ENCODE peak calls at places on chromosome 10, in nine cellular contexts. One of them, this sample, is unnamed.
A peak's percentile ranks its signal among the peaks of the same experiment; 100 is the strongest.

GRCh38 chr10:112250555-112250954 is 32.6 kb upstream of the TECTB start:
- DNase-seq in A172: peak; percentile 89
- DNase-seq in RCC 7860: peak; percentile 42
- DNase-seq in NCI-H1436: no peak
- DNase-seq in GM12892: no peak
- DNase-seq in neuronal stem cell: no peak
- DNase-seq in activated CD4-positive, alpha-beta T cell treated with anti-CD3 and anti-CD28 coated beads for 48 hours: no peak
- DNase-seq in Right ventricle myocardium superior: no peak
- DNase-seq in germinal center: no peak
- DNase-seq in this sample: peak; percentile 85

GRCh38 chr10:88232978-88233537 is 350.1 kb downstream of the RNLS start:
- DNase-seq in RCC 7860: no peak
- DNase-seq in Right ventricle myocardium superior: no peak
- DNase-seq in germinal center: no peak
- DNase-seq in neuronal stem cell: peak; percentile 45
- DNase-seq in NCI-H1436: no peak
- DNase-seq in activated CD4-positive, alpha-beta T cell treated with anti-CD3 and anti-CD28 coated beads for 48 hours: no peak
- DNase-seq in GM12892: no peak
- DNase-seq in A172: no peak
- DNase-seq in this sample: no peak

GRCh38 chr10:70354566-70355233 is 27.7 kb downstream of the LRRC20 start:
- DNase-seq in NCI-H1436: no peak
- DNase-seq in neuronal stem cell: no peak
- DNase-seq in Right ventricle myocardium superior: no peak
- DNase-seq in germinal center: no peak
- DNase-seq in GM12892: no peak
- DNase-seq in A172: no peak
- DNase-seq in activated CD4-positive, alpha-beta T cell treated with anti-CD3 and anti-CD28 coated beads for 48 hours: no peak
- DNase-seq in RCC 7860: no peak
- DNase-seq in this sample: no peak

GRCh38 chr10:129936266-129936922 is 27.7 kb downstream of the EBF3 start:
- DNase-seq in GM12892: no peak
- DNase-seq in A172: no peak
- DNase-seq in Right ventricle myocardium superior: peak; percentile 24
- DNase-seq in NCI-H1436: no peak
- DNase-seq in neuronal stem cell: no peak
- DNase-seq in RCC 7860: no peak
- DNase-seq in germinal center: no peak
- DNase-seq in activated CD4-positive, alpha-beta T cell treated with anti-CD3 and anti-CD28 coated beads for 48 hours: no peak
- DNase-seq in this sample: no peak

GRCh38 chr10:17951868-17952371 is at the start of gene SLC39A12:
- DNase-seq in A172: peak; percentile 42
- DNase-seq in germinal center: no peak
- DNase-seq in Right ventricle myocardium superior: no peak
- DNase-seq in activated CD4-positive, alpha-beta T cell treated with anti-CD3 and anti-CD28 coated beads for 48 hours: no peak
- DNase-seq in GM12892: no peak
- DNase-seq in RCC 7860: peak; percentile 59
- DNase-seq in neuronal stem cell: no peak
- DNase-seq in NCI-H1436: no peak
- DNase-seq in this sample: peak; percentile 48

GRCh38 chr10:86413046-86413728 is 46.6 kb upstream of the GRID1 start:
- DNase-seq in RCC 7860: peak; percentile 68
- DNase-seq in NCI-H1436: no peak
- DNase-seq in neuronal stem cell: no peak
- DNase-seq in A172: peak; percentile 51
- DNase-seq in Right ventricle myocardium superior: no peak
- DNase-seq in activated CD4-positive, alpha-beta T cell treated with anti-CD3 and anti-CD28 coated beads for 48 hours: no peak
- DNase-seq in germinal center: peak; percentile 78
- DNase-seq in GM12892: peak; percentile 37
- DNase-seq in this sample: no peak

GRCh38 chr10:124403548-124403947 is 15.2 kb downstream of the OAT start:
- DNase-seq in neuronal stem cell: peak; percentile 73
- DNase-seq in germinal center: peak; percentile 75
- DNase-seq in RCC 7860: peak; percentile 61
- DNase-seq in NCI-H1436: peak; percentile 93
- DNase-seq in Right ventricle myocardium superior: no peak
- DNase-seq in activated CD4-positive, alpha-beta T cell treated with anti-CD3 and anti-CD28 coated beads for 48 hours: peak; percentile 16
- DNase-seq in A172: peak; percentile 75
- DNase-seq in GM12892: no peak
- DNase-seq in this sample: peak; percentile 79

GRCh38 chr10:80554050-80554449 is 16.3 kb downstream of the SH2D4B start:
- DNase-seq in germinal center: no peak
- DNase-seq in RCC 7860: no peak
- DNase-seq in NCI-H1436: no peak
- DNase-seq in Right ventricle myocardium superior: no peak
- DNase-seq in GM12892: no peak
- DNase-seq in activated CD4-positive, alpha-beta T cell treated with anti-CD3 and anti-CD28 coated beads for 48 hours: no peak
- DNase-seq in neuronal stem cell: no peak
- DNase-seq in A172: no peak
- DNase-seq in this sample: no peak

GRCh38 chr10:119305860-119306513 is 98.6 kb downstream of the GRK5 start:
- DNase-seq in GM12892: peak; percentile 58
- DNase-seq in Right ventricle myocardium superior: peak; percentile 47
- DNase-seq in NCI-H1436: peak; percentile 17
- DNase-seq in RCC 7860: peak; percentile 100
- DNase-seq in neuronal stem cell: no peak
- DNase-seq in A172: peak; percentile 100
- DNase-seq in germinal center: peak; percentile 81
- DNase-seq in activated CD4-positive, alpha-beta T cell treated with anti-CD3 and anti-CD28 coated beads for 48 hours: peak; percentile 90
- DNase-seq in this sample: peak; percentile 99

GRCh38 chr10:11687357-11687771 is 54.8 kb upstream of the ECHDC3 start:
- DNase-seq in GM12892: no peak
- DNase-seq in neuronal stem cell: no peak
- DNase-seq in A172: no peak
- DNase-seq in germinal center: no peak
- DNase-seq in activated CD4-positive, alpha-beta T cell treated with anti-CD3 and anti-CD28 coated beads for 48 hours: no peak
- DNase-seq in RCC 7860: peak; percentile 21
- DNase-seq in NCI-H1436: no peak
- DNase-seq in Right ventricle myocardium superior: no peak
- DNase-seq in this sample: no peak

GRCh38 chr10:100996678-100997363 is 2.8 kb upstream of the LZTS2 start:
- DNase-seq in A172: no peak
- DNase-seq in RCC 7860: no peak
- DNase-seq in Right ventricle myocardium superior: no peak
- DNase-seq in activated CD4-positive, alpha-beta T cell treated with anti-CD3 and anti-CD28 coated beads for 48 hours: peak; percentile 50
- DNase-seq in NCI-H1436: peak; percentile 22
- DNase-seq in neuronal stem cell: peak; percentile 59
- DNase-seq in germinal center: peak; percentile 73
- DNase-seq in GM12892: peak; percentile 67
- DNase-seq in this sample: peak; percentile 35

GRCh38 chr10:69486922-69487730 is 35.9 kb downstream of the TSPAN15 start:
- DNase-seq in GM12892: no peak
- DNase-seq in RCC 7860: peak; percentile 86
- DNase-seq in germinal center: no peak
- DNase-seq in NCI-H1436: no peak
- DNase-seq in neuronal stem cell: no peak
- DNase-seq in activated CD4-positive, alpha-beta T cell treated with anti-CD3 and anti-CD28 coated beads for 48 hours: no peak
- DNase-seq in A172: no peak
- DNase-seq in Right ventricle myocardium superior: no peak
- DNase-seq in this sample: peak; percentile 92

GRCh38 chr10:44413416-44413815 is 28.5 kb upstream of the CXCL12 start:
- DNase-seq in GM12892: no peak
- DNase-seq in NCI-H1436: no peak
- DNase-seq in RCC 7860: no peak
- DNase-seq in Right ventricle myocardium superior: no peak
- DNase-seq in germinal center: no peak
- DNase-seq in neuronal stem cell: no peak
- DNase-seq in activated CD4-positive, alpha-beta T cell treated with anti-CD3 and anti-CD28 coated beads for 48 hours: no peak
- DNase-seq in A172: peak; percentile 64
- DNase-seq in this sample: peak; percentile 88

GRCh38 chr10:130027716-130028464 is 63.8 kb upstream of the EBF3 start:
- DNase-seq in germinal center: no peak
- DNase-seq in Right ventricle myocardium superior: no peak
- DNase-seq in A172: no peak
- DNase-seq in NCI-H1436: no peak
- DNase-seq in RCC 7860: no peak
- DNase-seq in GM12892: no peak
- DNase-seq in activated CD4-positive, alpha-beta T cell treated with anti-CD3 and anti-CD28 coated beads for 48 hours: no peak
- DNase-seq in neuronal stem cell: no peak
- DNase-seq in this sample: peak; percentile 90

GRCh38 chr10:30970760-30971460 is 60.8 kb downstream of the ZNF438 start:
- DNase-seq in germinal center: no peak
- DNase-seq in Right ventricle myocardium superior: no peak
- DNase-seq in neuronal stem cell: no peak
- DNase-seq in activated CD4-positive, alpha-beta T cell treated with anti-CD3 and anti-CD28 coated beads for 48 hours: no peak
- DNase-seq in NCI-H1436: no peak
- DNase-seq in GM12892: no peak
- DNase-seq in RCC 7860: no peak
- DNase-seq in A172: no peak
- DNase-seq in this sample: no peak

GRCh38 chr10:85420501-85421191 is 945.9 kb downstream of the GRID1 start:
- DNase-seq in NCI-H1436: no peak
- DNase-seq in neuronal stem cell: peak; percentile 73
- DNase-seq in GM12892: no peak
- DNase-seq in RCC 7860: no peak
- DNase-seq in A172: no peak
- DNase-seq in germinal center: no peak
- DNase-seq in activated CD4-positive, alpha-beta T cell treated with anti-CD3 and anti-CD28 coated beads for 48 hours: no peak
- DNase-seq in Right ventricle myocardium superior: no peak
- DNase-seq in this sample: no peak

GRCh38 chr10:5550621-5551530 is 26.1 kb downstream of the CALML3 start:
- DNase-seq in GM12892: no peak
- DNase-seq in germinal center: no peak
- DNase-seq in activated CD4-positive, alpha-beta T cell treated with anti-CD3 and anti-CD28 coated beads for 48 hours: no peak
- DNase-seq in NCI-H1436: no peak
- DNase-seq in neuronal stem cell: no peak
- DNase-seq in Right ventricle myocardium superior: peak; percentile 40
- DNase-seq in RCC 7860: peak; percentile 51
- DNase-seq in A172: peak; percentile 76
- DNase-seq in this sample: peak; percentile 70

GRCh38 chr10:44311563-44311905 is 73.4 kb downstream of the CXCL12 start:
- DNase-seq in Right ventricle myocardium superior: no peak
- DNase-seq in NCI-H1436: no peak
- DNase-seq in germinal center: no peak
- DNase-seq in neuronal stem cell: no peak
- DNase-seq in RCC 7860: no peak
- DNase-seq in GM12892: no peak
- DNase-seq in A172: no peak
- DNase-seq in activated CD4-positive, alpha-beta T cell treated with anti-CD3 and anti-CD28 coated beads for 48 hours: no peak
- DNase-seq in this sample: no peak